ENCODE peak calls at places on chromosomes 3 and 15, in six cellular contexts. One of them, this sample, is unnamed.

GRCh38 chr3:45055411-45056143 is 29.5 kb downstream of the CLEC3B start:
- DNase-seq in T-helper 2 cell: no peak
- DNase-seq in Peyer's patch: no peak
- DNase-seq in iris pigment epithelial cell: peak
- DNase-seq in CD8-positive, alpha-beta T cell: no peak
- DNase-seq in activated CD4-positive, alpha-beta memory T cell treated with anti-CD3 and anti-CD28 coated beads, Interleukin-2, amount 10 ng/mL, durations not matched to agents 7 days and 5 days: no peak
- DNase-seq in this sample: no peak

GRCh38 chr3:24595801-24596200 is 101.2 kb upstream of the THRB start:
- DNase-seq in CD8-positive, alpha-beta T cell: no peak
- DNase-seq in activated CD4-positive, alpha-beta memory T cell treated with anti-CD3 and anti-CD28 coated beads, Interleukin-2, amount 10 ng/mL, durations not matched to agents 7 days and 5 days: no peak
- DNase-seq in iris pigment epithelial cell: peak
- DNase-seq in T-helper 2 cell: no peak
- DNase-seq in Peyer's patch: no peak
- DNase-seq in this sample: no peak

GRCh38 chr15:96504371-96504770 is 173.9 kb downstream of the NR2F2 start:
- DNase-seq in CD8-positive, alpha-beta T cell: no peak
- DNase-seq in activated CD4-positive, alpha-beta memory T cell treated with anti-CD3 and anti-CD28 coated beads, Interleukin-2, amount 10 ng/mL, durations not matched to agents 7 days and 5 days: no peak
- DNase-seq in iris pigment epithelial cell: no peak
- DNase-seq in T-helper 2 cell: no peak
- DNase-seq in Peyer's patch: no peak
- DNase-seq in this sample: no peak

GRCh38 chr15:70308011-70308761 is 210.5 kb upstream of the TLE3 start:
- DNase-seq in T-helper 2 cell: no peak
- DNase-seq in iris pigment epithelial cell: no peak
- DNase-seq in CD8-positive, alpha-beta T cell: peak
- DNase-seq in Peyer's patch: no peak
- DNase-seq in activated CD4-positive, alpha-beta memory T cell treated with anti-CD3 and anti-CD28 coated beads, Interleukin-2, amount 10 ng/mL, durations not matched to agents 7 days and 5 days: peak
- DNase-seq in this sample: no peak

GRCh38 chr3:142934128-142934896 is 29.2 kb downstream of the PAQR9 start:
- DNase-seq in CD8-positive, alpha-beta T cell: no peak
- DNase-seq in activated CD4-positive, alpha-beta memory T cell treated with anti-CD3 and anti-CD28 coated beads, Interleukin-2, amount 10 ng/mL, durations not matched to agents 7 days and 5 days: no peak
- DNase-seq in iris pigment epithelial cell: no peak
- DNase-seq in T-helper 2 cell: no peak
- DNase-seq in Peyer's patch: no peak
- DNase-seq in this sample: no peak

GRCh38 chr15:28921336-28921735 is 35.6 kb downstream of the APBA2 start:
- DNase-seq in Peyer's patch: no peak
- DNase-seq in T-helper 2 cell: no peak
- DNase-seq in activated CD4-positive, alpha-beta memory T cell treated with anti-CD3 and anti-CD28 coated beads, Interleukin-2, amount 10 ng/mL, durations not matched to agents 7 days and 5 days: no peak
- DNase-seq in iris pigment epithelial cell: no peak
- DNase-seq in CD8-positive, alpha-beta T cell: no peak
- DNase-seq in this sample: no peak

GRCh38 chr3:25913179-25913578 is 123.3 kb downstream of the OXSM start:
- DNase-seq in activated CD4-positive, alpha-beta memory T cell treated with anti-CD3 and anti-CD28 coated beads, Interleukin-2, amount 10 ng/mL, durations not matched to agents 7 days and 5 days: no peak
- DNase-seq in iris pigment epithelial cell: no peak
- DNase-seq in T-helper 2 cell: no peak
- DNase-seq in CD8-positive, alpha-beta T cell: no peak
- DNase-seq in Peyer's patch: no peak
- DNase-seq in this sample: no peak

GRCh38 chr3:50174947-50175524 is 16.4 kb upstream of the GNAT1 start:
- DNase-seq in T-helper 2 cell: no peak
- DNase-seq in activated CD4-positive, alpha-beta memory T cell treated with anti-CD3 and anti-CD28 coated beads, Interleukin-2, amount 10 ng/mL, durations not matched to agents 7 days and 5 days: no peak
- DNase-seq in iris pigment epithelial cell: no peak
- DNase-seq in CD8-positive, alpha-beta T cell: no peak
- DNase-seq in Peyer's patch: no peak
- DNase-seq in this sample: peak

GRCh38 chr15:101499863-101500713 is 10.6 kb upstream of the PCSK6 start:
- DNase-seq in iris pigment epithelial cell: no peak
- DNase-seq in activated CD4-positive, alpha-beta memory T cell treated with anti-CD3 and anti-CD28 coated beads, Interleukin-2, amount 10 ng/mL, durations not matched to agents 7 days and 5 days: peak
- DNase-seq in Peyer's patch: no peak
- DNase-seq in CD8-positive, alpha-beta T cell: no peak
- DNase-seq in T-helper 2 cell: no peak
- DNase-seq in this sample: peak

GRCh38 chr15:33218071-33218491 is 23.6 kb upstream of the FMN1 start:
- DNase-seq in CD8-positive, alpha-beta T cell: no peak
- DNase-seq in T-helper 2 cell: no peak
- DNase-seq in Peyer's patch: no peak
- DNase-seq in iris pigment epithelial cell: peak
- DNase-seq in activated CD4-positive, alpha-beta memory T cell treated with anti-CD3 and anti-CD28 coated beads, Interleukin-2, amount 10 ng/mL, durations not matched to agents 7 days and 5 days: no peak
- DNase-seq in this sample: no peak

GRCh38 chr15:96223939-96224338 is 106.6 kb upstream of the NR2F2 start:
- DNase-seq in Peyer's patch: no peak
- DNase-seq in activated CD4-positive, alpha-beta memory T cell treated with anti-CD3 and anti-CD28 coated beads, Interleukin-2, amount 10 ng/mL, durations not matched to agents 7 days and 5 days: no peak
- DNase-seq in CD8-positive, alpha-beta T cell: no peak
- DNase-seq in iris pigment epithelial cell: no peak
- DNase-seq in T-helper 2 cell: no peak
- DNase-seq in this sample: no peak

GRCh38 chr15:58357529-58358476 is 74.0 kb upstream of the LIPC start:
- DNase-seq in iris pigment epithelial cell: peak
- DNase-seq in CD8-positive, alpha-beta T cell: peak
- DNase-seq in activated CD4-positive, alpha-beta memory T cell treated with anti-CD3 and anti-CD28 coated beads, Interleukin-2, amount 10 ng/mL, durations not matched to agents 7 days and 5 days: no peak
- DNase-seq in T-helper 2 cell: no peak
- DNase-seq in Peyer's patch: no peak
- DNase-seq in this sample: no peak

GRCh38 chr3:159378391-159378790 is 576.5 kb downstream of the MFSD1 start:
- DNase-seq in iris pigment epithelial cell: no peak
- DNase-seq in Peyer's patch: no peak
- DNase-seq in CD8-positive, alpha-beta T cell: no peak
- DNase-seq in activated CD4-positive, alpha-beta memory T cell treated with anti-CD3 and anti-CD28 coated beads, Interleukin-2, amount 10 ng/mL, durations not matched to agents 7 days and 5 days: no peak
- DNase-seq in T-helper 2 cell: no peak
- DNase-seq in this sample: no peak

GRCh38 chr3:190048831-190049541 is 71.7 kb downstream of the P3H2 start:
- DNase-seq in T-helper 2 cell: no peak
- DNase-seq in CD8-positive, alpha-beta T cell: no peak
- DNase-seq in activated CD4-positive, alpha-beta memory T cell treated with anti-CD3 and anti-CD28 coated beads, Interleukin-2, amount 10 ng/mL, durations not matched to agents 7 days and 5 days: no peak
- DNase-seq in Peyer's patch: no peak
- DNase-seq in iris pigment epithelial cell: peak
- DNase-seq in this sample: no peak

GRCh38 chr3:143901105-143901504 is 52.8 kb upstream of the SLC9A9 start:
- DNase-seq in iris pigment epithelial cell: peak
- DNase-seq in activated CD4-positive, alpha-beta memory T cell treated with anti-CD3 and anti-CD28 coated beads, Interleukin-2, amount 10 ng/mL, durations not matched to agents 7 days and 5 days: no peak
- DNase-seq in T-helper 2 cell: no peak
- DNase-seq in CD8-positive, alpha-beta T cell: no peak
- DNase-seq in Peyer's patch: no peak
- DNase-seq in this sample: no peak

GRCh38 chr3:120244834-120245225 is 40.2 kb downstream of the GPR156 start:
- DNase-seq in activated CD4-positive, alpha-beta memory T cell treated with anti-CD3 and anti-CD28 coated beads, Interleukin-2, amount 10 ng/mL, durations not matched to agents 7 days and 5 days: no peak
- DNase-seq in T-helper 2 cell: no peak
- DNase-seq in CD8-positive, alpha-beta T cell: no peak
- DNase-seq in iris pigment epithelial cell: no peak
- DNase-seq in Peyer's patch: no peak
- DNase-seq in this sample: no peak

GRCh38 chr3:4060064-4060463 is 243.1 kb upstream of the SETMAR start:
- DNase-seq in CD8-positive, alpha-beta T cell: no peak
- DNase-seq in T-helper 2 cell: no peak
- DNase-seq in Peyer's patch: no peak
- DNase-seq in activated CD4-positive, alpha-beta memory T cell treated with anti-CD3 and anti-CD28 coated beads, Interleukin-2, amount 10 ng/mL, durations not matched to agents 7 days and 5 days: no peak
- DNase-seq in iris pigment epithelial cell: peak
- DNase-seq in this sample: no peak

GRCh38 chr15:41892621-41893421 is 1.0 kb downstream of the SPTBN5 start:
- DNase-seq in T-helper 2 cell: no peak
- DNase-seq in activated CD4-positive, alpha-beta memory T cell treated with anti-CD3 and anti-CD28 coated beads, Interleukin-2, amount 10 ng/mL, durations not matched to agents 7 days and 5 days: peak
- DNase-seq in CD8-positive, alpha-beta T cell: peak
- DNase-seq in Peyer's patch: peak
- DNase-seq in iris pigment epithelial cell: no peak
- DNase-seq in this sample: peak

GRCh38 chr3:45134758-45135521 is 11.2 kb downstream of the CDCP1 start:
- DNase-seq in Peyer's patch: no peak
- DNase-seq in iris pigment epithelial cell: peak
- DNase-seq in activated CD4-positive, alpha-beta memory T cell treated with anti-CD3 and anti-CD28 coated beads, Interleukin-2, amount 10 ng/mL, durations not matched to agents 7 days and 5 days: no peak
- DNase-seq in T-helper 2 cell: no peak
- DNase-seq in CD8-positive, alpha-beta T cell: no peak
- DNase-seq in this sample: no peak

GRCh38 chr3:103393395-103394186 is 958.8 kb downstream of the ZPLD1 start:
- DNase-seq in CD8-positive, alpha-beta T cell: no peak
- DNase-seq in activated CD4-positive, alpha-beta memory T cell treated with anti-CD3 and anti-CD28 coated beads, Interleukin-2, amount 10 ng/mL, durations not matched to agents 7 days and 5 days: no peak
- DNase-seq in iris pigment epithelial cell: peak
- DNase-seq in T-helper 2 cell: no peak
- DNase-seq in Peyer's patch: no peak
- DNase-seq in this sample: no peak

GRCh38 chr3:64340636-64341240 is 115.5 kb upstream of the PRICKLE2 start:
- DNase-seq in activated CD4-positive, alpha-beta memory T cell treated with anti-CD3 and anti-CD28 coated beads, Interleukin-2, amount 10 ng/mL, durations not matched to agents 7 days and 5 days: no peak
- DNase-seq in iris pigment epithelial cell: peak
- DNase-seq in CD8-positive, alpha-beta T cell: no peak
- DNase-seq in T-helper 2 cell: no peak
- DNase-seq in Peyer's patch: no peak
- DNase-seq in this sample: no peak

GRCh38 chr3:111033470-111034108 is 38.0 kb upstream of the NECTIN3 start:
- DNase-seq in T-helper 2 cell: no peak
- DNase-seq in iris pigment epithelial cell: no peak
- DNase-seq in CD8-positive, alpha-beta T cell: no peak
- DNase-seq in activated CD4-positive, alpha-beta memory T cell treated with anti-CD3 and anti-CD28 coated beads, Interleukin-2, amount 10 ng/mL, durations not matched to agents 7 days and 5 days: no peak
- DNase-seq in Peyer's patch: no peak
- DNase-seq in this sample: no peak